ENCODE peak calls at places on chromosomes 12 and 14, in eight cellular contexts. Q is GM04504, U is AG10803, J is head of caudate nucleus, P is WTC11, K is CD14-positive monocyte, W is transverse colon, M is Calu3. X is an unnamed sample.

GRCh38 chr12:124457287-124458219 is 109.9 kb downstream of the NCOR2 start:
- DNase-seq in Q (peak), U (peak), J (peak), P (no peak), K (peak), W (peak), M (no peak), X (peak)

GRCh38 chr12:12528361-12529092 is 34.1 kb downstream of the DUSP16 start:
- DNase-seq in Q (no peak), U (no peak), J (no peak), P (no peak), K (no peak), W (no peak), M (no peak), X (no peak)

GRCh38 chr14:96267916-96268315 is 11.9 kb downstream of the BDKRB1 start:
- DNase-seq in Q (no peak), U (no peak), J (no peak), P (no peak), K (no peak), W (no peak), M (no peak), X (no peak)

GRCh38 chr12:96425973-96426372 is 25.7 kb upstream of the CDK17 start:
- DNase-seq in Q (no peak), U (peak), J (no peak), P (no peak), K (no peak), W (no peak), M (no peak), X (no peak)

GRCh38 chr14:100107236-100107635 is 42.0 kb downstream of the EVL start:
- DNase-seq in Q (no peak), U (no peak), J (peak), P (no peak), K (no peak), W (no peak), M (no peak), X (no peak)

GRCh38 chr12:57261385-57261784 is 10.4 kb upstream of the STAC3 start:
- DNase-seq in Q (no peak), U (no peak), J (no peak), P (no peak), K (no peak), W (no peak), M (no peak), X (no peak)

GRCh38 chr12:1594045-1594294 is 411 bp downstream of the FBXL14 start:
- DNase-seq in Q (no peak), U (peak), J (no peak), P (peak), K (no peak), W (peak), M (peak), X (peak)

GRCh38 chr12:71216725-71217579 is 59.2 kb upstream of the TSPAN8 start:
- DNase-seq in Q (peak), U (peak), J (peak), P (peak), K (no peak), W (peak), M (peak), X (peak)

GRCh38 chr12:21788089-21788983 is 13.8 kb upstream of the KCNJ8 start:
- DNase-seq in Q (no peak), U (no peak), J (no peak), P (no peak), K (no peak), W (no peak), M (no peak), X (no peak)

GRCh38 chr14:105168496-105168978 is at the start of gene JAG2:
- DNase-seq in Q (no peak), U (no peak), J (peak), P (peak), K (no peak), W (peak), M (peak), X (peak)

GRCh38 chr12:126512916-126513913 is 1448.0 kb downstream of the AACS start:
- DNase-seq in Q (no peak), U (no peak), J (no peak), P (no peak), K (no peak), W (no peak), M (no peak), X (no peak)

GRCh38 chr12:7091171-7091570 is 1.1 kb downstream of the C1R start:
- DNase-seq in Q (no peak), U (no peak), J (no peak), P (no peak), K (no peak), W (no peak), M (no peak), X (no peak)

GRCh38 chr14:30223385-30223785 is 295.7 kb upstream of the PRKD1 start:
- DNase-seq in Q (peak), U (peak), J (no peak), P (no peak), K (no peak), W (peak), M (peak), X (peak)

GRCh38 chr12:94689646-94690036 is 39.3 kb upstream of the TMCC3 start:
- DNase-seq in Q (no peak), U (peak), J (no peak), P (no peak), K (no peak), W (no peak), M (no peak), X (no peak)

GRCh38 chr14:54927551-54927950 is 24.9 kb upstream of the GCH1 start:
- DNase-seq in Q (no peak), U (no peak), J (no peak), P (no peak), K (no peak), W (no peak), M (no peak), X (no peak)

GRCh38 chr14:95126906-95127530 is 30.3 kb downstream of the DICER1 start:
- DNase-seq in Q (no peak), U (no peak), J (no peak), P (no peak), K (no peak), W (no peak), M (no peak), X (no peak)

GRCh38 chr12:4383304-4383865 is 3.9 kb upstream of the FGF23 start:
- DNase-seq in Q (no peak), U (no peak), J (no peak), P (peak), K (no peak), W (no peak), M (no peak), X (no peak)

GRCh38 chr14:60649815-60650381 is 621 bp upstream of the SIX1 start:
- DNase-seq in Q (no peak), U (no peak), J (no peak), P (peak), K (no peak), W (no peak), M (no peak), X (no peak)

GRCh38 chr12:108850854-108851573 is 6.4 kb downstream of the SSH1 start:
- DNase-seq in Q (no peak), U (peak), J (peak), P (no peak), K (peak), W (no peak), M (no peak), X (no peak)

GRCh38 chr12:96150442-96150841 is 43.7 kb upstream of the ELK3 start:
- DNase-seq in Q (no peak), U (no peak), J (no peak), P (no peak), K (no peak), W (no peak), M (no peak), X (no peak)

GRCh38 chr14:95056476-95056875 is 100.9 kb downstream of the DICER1 start:
- DNase-seq in Q (no peak), U (no peak), J (no peak), P (no peak), K (no peak), W (no peak), M (peak), X (no peak)

GRCh38 chr12:15684896-15685658 is 104.1 kb downstream of the EPS8 start:
- DNase-seq in Q (no peak), U (peak), J (no peak), P (no peak), K (no peak), W (no peak), M (no peak), X (no peak)

GRCh38 chr12:95815635-95816212 is 25.2 kb upstream of the NTN4 start:
- DNase-seq in Q (no peak), U (peak), J (no peak), P (no peak), K (no peak), W (no peak), M (no peak), X (no peak)

GRCh38 chr14:93643676-93644075 is 144.6 kb downstream of the PRIMA1 start:
- DNase-seq in Q (no peak), U (no peak), J (no peak), P (no peak), K (no peak), W (no peak), M (no peak), X (no peak)

GRCh38 chr14:76497550-76498484 is 121.9 kb downstream of the ESRRB start:
- DNase-seq in Q (no peak), U (no peak), J (no peak), P (peak), K (no peak), W (no peak), M (no peak), X (no peak)

GRCh38 chr14:75229923-75230792 is 48.5 kb upstream of the FOS start:
- DNase-seq in Q (no peak), U (peak), J (peak), P (no peak), K (no peak), W (peak), M (peak), X (peak)

GRCh38 chr14:61153436-61153835 is 127.7 kb downstream of the TMEM30B start:
- DNase-seq in Q (no peak), U (no peak), J (no peak), P (peak), K (no peak), W (no peak), M (no peak), X (no peak)

GRCh38 chr14:61107148-61107641 is 126.2 kb downstream of the SLC38A6 start:
- DNase-seq in Q (no peak), U (peak), J (no peak), P (no peak), K (no peak), W (no peak), M (no peak), X (no peak)

GRCh38 chr12:55728185-55728931 is 451 bp downstream of the CD63 start:
- DNase-seq in Q (no peak), U (peak), J (peak), P (peak), K (no peak), W (peak), M (peak), X (peak)

GRCh38 chr14:63853831-63854293 is 1.1 kb downstream of the SYNE2 start:
- DNase-seq in Q (peak), U (peak), J (no peak), P (peak), K (no peak), W (peak), M (peak), X (peak)

GRCh38 chr14:61561657-61562276 is 133.5 kb upstream of the HIF1A start:
- DNase-seq in Q (peak), U (peak), J (peak), P (no peak), K (no peak), W (peak), M (peak), X (no peak)

GRCh38 chr14:54343276-54344121 is 53.3 kb upstream of the CDKN3 start:
- DNase-seq in Q (no peak), U (no peak), J (no peak), P (no peak), K (no peak), W (no peak), M (no peak), X (no peak)

GRCh38 chr12:84572186-84572585 is 340.4 kb downstream of the SLC6A15 start:
- DNase-seq in Q (no peak), U (no peak), J (no peak), P (no peak), K (no peak), W (no peak), M (no peak), X (no peak)

GRCh38 chr14:105249175-105250007 is 1.1 kb downstream of the BTBD6 start:
- DNase-seq in Q (no peak), U (peak), J (peak), P (peak), K (no peak), W (peak), M (peak), X (no peak)

GRCh38 chr12:78088391-78088832 is 257.7 kb downstream of the NAV3 start:
- DNase-seq in Q (no peak), U (peak), J (no peak), P (no peak), K (no peak), W (no peak), M (no peak), X (no peak)

GRCh38 chr12:52183544-52183910 is 8.3 kb downstream of the KRT80 start:
- DNase-seq in Q (no peak), U (no peak), J (no peak), P (no peak), K (no peak), W (no peak), M (no peak), X (no peak)